ENCODE peak calls at places on chromosome 2, in nine cellular contexts. One of them, this sample, is unnamed.

GRCh38 chr2:48341556-48342133 is 188.3 kb upstream of the STON1 start:
- DNase-seq in GM06990: no peak
- DNase-seq in upper lobe of right lung: no peak
- DNase-seq in AG10803: no peak
- DNase-seq in progenitor cell of endocrine pancreas: no peak
- DNase-seq in GM12865: no peak
- DNase-seq in bronchial epithelial cell: no peak
- DNase-seq in BJ: no peak
- DNase-seq in left ventricle myocardium inferior: no peak
- DNase-seq in this sample: no peak

GRCh38 chr2:164954954-164955701 is at the start of gene SLC38A11:
- DNase-seq in bronchial epithelial cell: no peak
- DNase-seq in GM12865: no peak
- DNase-seq in upper lobe of right lung: peak
- DNase-seq in AG10803: peak
- DNase-seq in GM06990: no peak
- DNase-seq in BJ: no peak
- DNase-seq in progenitor cell of endocrine pancreas: peak
- DNase-seq in left ventricle myocardium inferior: peak
- DNase-seq in this sample: no peak

GRCh38 chr2:210261996-210262510 is 36.8 kb upstream of the ACADL start:
- DNase-seq in upper lobe of right lung: no peak
- DNase-seq in GM12865: no peak
- DNase-seq in AG10803: no peak
- DNase-seq in progenitor cell of endocrine pancreas: no peak
- DNase-seq in BJ: no peak
- DNase-seq in left ventricle myocardium inferior: no peak
- DNase-seq in GM06990: no peak
- DNase-seq in bronchial epithelial cell: no peak
- DNase-seq in this sample: no peak

GRCh38 chr2:176002684-176003225 is 688 bp upstream of the LNPK start:
- DNase-seq in progenitor cell of endocrine pancreas: no peak
- DNase-seq in GM12865: peak
- DNase-seq in BJ: no peak
- DNase-seq in AG10803: peak
- DNase-seq in left ventricle myocardium inferior: no peak
- DNase-seq in GM06990: no peak
- DNase-seq in upper lobe of right lung: peak
- DNase-seq in bronchial epithelial cell: peak
- DNase-seq in this sample: peak

GRCh38 chr2:26563686-26564085 is 77.5 kb downstream of the CIB4 start:
- DNase-seq in GM06990: no peak
- DNase-seq in AG10803: no peak
- DNase-seq in progenitor cell of endocrine pancreas: no peak
- DNase-seq in GM12865: no peak
- DNase-seq in bronchial epithelial cell: no peak
- DNase-seq in upper lobe of right lung: no peak
- DNase-seq in left ventricle myocardium inferior: no peak
- DNase-seq in BJ: no peak
- DNase-seq in this sample: no peak

GRCh38 chr2:120177011-120177621 is 46.1 kb downstream of the TMEM185B start:
- DNase-seq in upper lobe of right lung: peak
- DNase-seq in progenitor cell of endocrine pancreas: no peak
- DNase-seq in left ventricle myocardium inferior: peak
- DNase-seq in BJ: no peak
- DNase-seq in GM12865: peak
- DNase-seq in AG10803: no peak
- DNase-seq in GM06990: peak
- DNase-seq in bronchial epithelial cell: peak
- DNase-seq in this sample: peak

GRCh38 chr2:150027164-150027563 is 439.6 kb upstream of the MMADHC start:
- DNase-seq in GM12865: no peak
- DNase-seq in bronchial epithelial cell: no peak
- DNase-seq in left ventricle myocardium inferior: no peak
- DNase-seq in AG10803: no peak
- DNase-seq in progenitor cell of endocrine pancreas: no peak
- DNase-seq in BJ: no peak
- DNase-seq in GM06990: no peak
- DNase-seq in upper lobe of right lung: no peak
- DNase-seq in this sample: no peak

GRCh38 chr2:230895536-230896345 is 29.3 kb downstream of the GPR55 start:
- DNase-seq in BJ: no peak
- DNase-seq in AG10803: no peak
- DNase-seq in GM06990: no peak
- DNase-seq in progenitor cell of endocrine pancreas: no peak
- DNase-seq in left ventricle myocardium inferior: no peak
- DNase-seq in bronchial epithelial cell: no peak
- DNase-seq in GM12865: no peak
- DNase-seq in upper lobe of right lung: no peak
- DNase-seq in this sample: no peak

GRCh38 chr2:120881981-120882788 is 146.5 kb downstream of the GLI2 start:
- DNase-seq in bronchial epithelial cell: no peak
- DNase-seq in upper lobe of right lung: no peak
- DNase-seq in left ventricle myocardium inferior: peak
- DNase-seq in GM12865: no peak
- DNase-seq in GM06990: no peak
- DNase-seq in AG10803: no peak
- DNase-seq in BJ: no peak
- DNase-seq in progenitor cell of endocrine pancreas: no peak
- DNase-seq in this sample: no peak

GRCh38 chr2:235550378-235550760 is 56.5 kb downstream of the AGAP1 start:
- DNase-seq in BJ: no peak
- DNase-seq in AG10803: no peak
- DNase-seq in GM06990: no peak
- DNase-seq in GM12865: no peak
- DNase-seq in left ventricle myocardium inferior: no peak
- DNase-seq in progenitor cell of endocrine pancreas: no peak
- DNase-seq in bronchial epithelial cell: no peak
- DNase-seq in upper lobe of right lung: peak
- DNase-seq in this sample: no peak

GRCh38 chr2:67719351-67719750 is 322.2 kb downstream of the ETAA1 start:
- DNase-seq in BJ: no peak
- DNase-seq in AG10803: peak
- DNase-seq in upper lobe of right lung: no peak
- DNase-seq in GM06990: no peak
- DNase-seq in left ventricle myocardium inferior: no peak
- DNase-seq in GM12865: no peak
- DNase-seq in progenitor cell of endocrine pancreas: no peak
- DNase-seq in bronchial epithelial cell: peak
- DNase-seq in this sample: no peak

GRCh38 chr2:42105330-42106256 is 57.8 kb downstream of the PKDCC start:
- DNase-seq in AG10803: peak
- DNase-seq in GM06990: peak
- DNase-seq in upper lobe of right lung: peak
- DNase-seq in bronchial epithelial cell: no peak
- DNase-seq in left ventricle myocardium inferior: peak
- DNase-seq in BJ: no peak
- DNase-seq in GM12865: peak
- DNase-seq in progenitor cell of endocrine pancreas: no peak
- DNase-seq in this sample: peak

GRCh38 chr2:108936076-108936867 is 52.7 kb downstream of the EDAR start:
- DNase-seq in upper lobe of right lung: no peak
- DNase-seq in left ventricle myocardium inferior: no peak
- DNase-seq in GM12865: no peak
- DNase-seq in GM06990: no peak
- DNase-seq in BJ: no peak
- DNase-seq in bronchial epithelial cell: no peak
- DNase-seq in progenitor cell of endocrine pancreas: no peak
- DNase-seq in AG10803: no peak
- DNase-seq in this sample: no peak

GRCh38 chr2:53424902-53425301 is 342.7 kb upstream of the CHAC2 start:
- DNase-seq in GM12865: peak
- DNase-seq in GM06990: peak
- DNase-seq in progenitor cell of endocrine pancreas: no peak
- DNase-seq in left ventricle myocardium inferior: no peak
- DNase-seq in AG10803: no peak
- DNase-seq in BJ: no peak
- DNase-seq in bronchial epithelial cell: no peak
- DNase-seq in upper lobe of right lung: no peak
- DNase-seq in this sample: peak

GRCh38 chr2:86038291-86039081 is 67.2 kb downstream of the POLR1A start:
- DNase-seq in upper lobe of right lung: peak
- DNase-seq in left ventricle myocardium inferior: no peak
- DNase-seq in bronchial epithelial cell: no peak
- DNase-seq in progenitor cell of endocrine pancreas: no peak
- DNase-seq in GM12865: peak
- DNase-seq in AG10803: peak
- DNase-seq in GM06990: no peak
- DNase-seq in BJ: no peak
- DNase-seq in this sample: no peak

GRCh38 chr2:42328923-42329322 is 32.1 kb downstream of the COX7A2L start:
- DNase-seq in upper lobe of right lung: no peak
- DNase-seq in BJ: no peak
- DNase-seq in progenitor cell of endocrine pancreas: no peak
- DNase-seq in left ventricle myocardium inferior: no peak
- DNase-seq in bronchial epithelial cell: no peak
- DNase-seq in AG10803: no peak
- DNase-seq in GM06990: no peak
- DNase-seq in GM12865: no peak
- DNase-seq in this sample: no peak

GRCh38 chr2:239731422-239731821 is 293.7 kb downstream of the NDUFA10 start:
- DNase-seq in GM06990: no peak
- DNase-seq in bronchial epithelial cell: no peak
- DNase-seq in left ventricle myocardium inferior: no peak
- DNase-seq in AG10803: no peak
- DNase-seq in progenitor cell of endocrine pancreas: no peak
- DNase-seq in upper lobe of right lung: peak
- DNase-seq in GM12865: no peak
- DNase-seq in BJ: no peak
- DNase-seq in this sample: no peak
- TF ChIP-seq CTCF in GM06990: no peak
- TF ChIP-seq CTCF in bronchial epithelial cell: no peak
- TF ChIP-seq CTCF in left ventricle myocardium inferior: no peak
- TF ChIP-seq CTCF in AG10803: no peak
- TF ChIP-seq CTCF in progenitor cell of endocrine pancreas: no peak
- TF ChIP-seq CTCF in upper lobe of right lung: no peak
- TF ChIP-seq CTCF in GM12865: no peak
- TF ChIP-seq CTCF in BJ: no peak
- TF ChIP-seq CTCF in this sample: no peak

DNA sequence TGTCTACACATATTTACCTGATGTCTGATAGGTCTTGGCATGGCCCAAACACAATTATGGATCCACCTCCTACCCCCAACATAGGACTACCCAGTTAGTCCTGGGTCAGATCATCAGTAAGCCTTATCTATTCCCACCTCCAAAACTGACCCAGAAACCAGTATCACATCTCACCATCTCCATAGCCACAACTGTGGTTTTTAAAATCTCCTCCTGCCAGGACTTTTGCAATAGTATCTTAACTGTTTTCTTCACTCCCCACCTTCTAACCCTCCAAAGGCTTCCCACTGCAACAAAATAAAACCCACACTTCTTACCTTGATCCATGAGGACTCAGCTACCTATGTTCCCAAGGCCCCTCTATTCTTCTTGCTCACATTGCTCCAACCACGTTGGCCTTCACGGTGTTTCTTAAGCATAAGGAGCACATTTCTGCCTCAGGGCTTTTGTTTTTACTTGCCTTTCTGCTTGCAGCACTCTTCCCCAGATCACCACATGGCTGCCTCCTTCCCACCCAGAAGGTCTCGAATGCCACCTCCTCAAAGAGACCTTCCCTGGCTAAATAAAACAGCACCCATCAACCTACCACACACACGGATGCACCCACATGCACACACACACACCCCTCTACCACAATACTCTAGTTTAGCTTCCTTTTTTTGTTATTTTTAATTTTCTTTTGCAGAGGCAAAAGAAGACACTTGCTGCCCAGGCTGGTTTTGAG is 125.9 kb upstream of the SLC1A4 start:
- DNase-seq in GM12865: peak
- DNase-seq in BJ: no peak
- DNase-seq in AG10803: no peak
- DNase-seq in bronchial epithelial cell: no peak
- DNase-seq in GM06990: no peak
- DNase-seq in progenitor cell of endocrine pancreas: no peak
- DNase-seq in upper lobe of right lung: no peak
- DNase-seq in left ventricle myocardium inferior: no peak
- DNase-seq in this sample: peak
- TF ChIP-seq CTCF in GM12865: no peak
- TF ChIP-seq CTCF in BJ: no peak
- TF ChIP-seq CTCF in AG10803: no peak
- TF ChIP-seq CTCF in bronchial epithelial cell: no peak
- TF ChIP-seq CTCF in GM06990: no peak
- TF ChIP-seq CTCF in progenitor cell of endocrine pancreas: no peak
- TF ChIP-seq CTCF in upper lobe of right lung: no peak
- TF ChIP-seq CTCF in left ventricle myocardium inferior: no peak
- TF ChIP-seq CTCF in this sample: no peak

GRCh38 chr2:221969087-221969829 is 329.5 kb downstream of the PAX3 start:
- DNase-seq in GM12865: peak
- DNase-seq in BJ: no peak
- DNase-seq in GM06990: no peak
- DNase-seq in upper lobe of right lung: no peak
- DNase-seq in AG10803: peak
- DNase-seq in progenitor cell of endocrine pancreas: no peak
- DNase-seq in left ventricle myocardium inferior: no peak
- DNase-seq in bronchial epithelial cell: peak
- DNase-seq in this sample: peak
- TF ChIP-seq CTCF in GM12865: peak
- TF ChIP-seq CTCF in BJ: peak
- TF ChIP-seq CTCF in GM06990: peak
- TF ChIP-seq CTCF in upper lobe of right lung: peak
- TF ChIP-seq CTCF in AG10803: peak
- TF ChIP-seq CTCF in progenitor cell of endocrine pancreas: peak
- TF ChIP-seq CTCF in left ventricle myocardium inferior: peak
- TF ChIP-seq CTCF in bronchial epithelial cell: peak
- TF ChIP-seq CTCF in this sample: no peak

GRCh38 chr2:160352492-160352891 is 141.1 kb downstream of the RBMS1 start:
- DNase-seq in GM12865: no peak
- DNase-seq in upper lobe of right lung: no peak
- DNase-seq in bronchial epithelial cell: peak
- DNase-seq in left ventricle myocardium inferior: no peak
- DNase-seq in BJ: no peak
- DNase-seq in AG10803: no peak
- DNase-seq in GM06990: no peak
- DNase-seq in progenitor cell of endocrine pancreas: no peak
- DNase-seq in this sample: no peak

GRCh38 chr2:160351978-160352377 is 141.6 kb downstream of the RBMS1 start:
- DNase-seq in BJ: no peak
- DNase-seq in left ventricle myocardium inferior: no peak
- DNase-seq in upper lobe of right lung: no peak
- DNase-seq in bronchial epithelial cell: peak
- DNase-seq in GM06990: no peak
- DNase-seq in AG10803: peak
- DNase-seq in progenitor cell of endocrine pancreas: no peak
- DNase-seq in GM12865: no peak
- DNase-seq in this sample: no peak

GRCh38 chr2:160353813-160354212 is 139.8 kb downstream of the RBMS1 start:
- DNase-seq in bronchial epithelial cell: no peak
- DNase-seq in progenitor cell of endocrine pancreas: no peak
- DNase-seq in left ventricle myocardium inferior: no peak
- DNase-seq in AG10803: no peak
- DNase-seq in GM12865: no peak
- DNase-seq in upper lobe of right lung: no peak
- DNase-seq in BJ: no peak
- DNase-seq in GM06990: no peak
- DNase-seq in this sample: no peak

GRCh38 chr2:160354677-160355076 is 138.9 kb downstream of the RBMS1 start:
- DNase-seq in bronchial epithelial cell: no peak
- DNase-seq in progenitor cell of endocrine pancreas: no peak
- DNase-seq in BJ: no peak
- DNase-seq in GM06990: no peak
- DNase-seq in upper lobe of right lung: no peak
- DNase-seq in GM12865: no peak
- DNase-seq in AG10803: no peak
- DNase-seq in left ventricle myocardium inferior: no peak
- DNase-seq in this sample: no peak

GRCh38 chr2:160353166-160353565 is 140.4 kb downstream of the RBMS1 start:
- DNase-seq in left ventricle myocardium inferior: no peak
- DNase-seq in bronchial epithelial cell: peak
- DNase-seq in BJ: no peak
- DNase-seq in progenitor cell of endocrine pancreas: no peak
- DNase-seq in GM12865: peak
- DNase-seq in upper lobe of right lung: no peak
- DNase-seq in AG10803: no peak
- DNase-seq in GM06990: no peak
- DNase-seq in this sample: peak
- TF ChIP-seq CTCF in left ventricle myocardium inferior: peak
- TF ChIP-seq CTCF in bronchial epithelial cell: peak
- TF ChIP-seq CTCF in BJ: no peak
- TF ChIP-seq CTCF in progenitor cell of endocrine pancreas: no peak
- TF ChIP-seq CTCF in GM12865: peak
- TF ChIP-seq CTCF in upper lobe of right lung: peak
- TF ChIP-seq CTCF in AG10803: peak
- TF ChIP-seq CTCF in GM06990: peak
- TF ChIP-seq CTCF in this sample: peak

This sample was measured in GM20000.